ENCODE peak calls at places on chromosomes 13 and 19, in five cellular contexts. W is breast epithelium, P is dorsolateral prefrontal cortex, M is cardiac muscle cell, C is Peyer's patch. F is an unnamed sample.

GRCh38 chr19:5753743-5754142 is 30.8 kb downstream of the PRR22 start:
- DNase-seq in C (no peak), M (no peak), P (no peak), W (no peak), F (no peak)

GRCh38 chr13:22278336-22278929 is 607.6 kb downstream of the FGF9 start:
- DNase-seq in M (peak), C (no peak), P (peak), W (peak), F (no peak)

GRCh38 chr13:20119960-20120359 is 40.9 kb downstream of the GJA3 start:
- DNase-seq in P (no peak), C (no peak), W (no peak), M (no peak), F (no peak)

GRCh38 chr19:32465176-32465575 is 59.6 kb downstream of the DPY19L3 start:
- DNase-seq in M (no peak), W (no peak), P (no peak), C (no peak), F (no peak)

GRCh38 chr13:50393641-50394040 is 378.4 kb downstream of the KCNRG start:
- DNase-seq in W (no peak), C (no peak), M (peak), P (no peak), F (peak)

GRCh38 chr13:29418026-29418425 is 177.5 kb downstream of the SLC7A1 start:
- DNase-seq in M (no peak), W (no peak), P (no peak), C (no peak), F (no peak)

GRCh38 chr13:77026255-77026782 is 640 bp downstream of the FBXL3 start:
- DNase-seq in W (peak), P (peak), C (peak), M (peak), F (peak)

GRCh38 chr19:22595918-22596341 is 38.2 kb upstream of the ZNF492 start:
- DNase-seq in P (peak), M (no peak), W (peak), C (no peak), F (no peak)

GRCh38 chr19:7975037-7975436 is 30.4 kb downstream of the ELAVL1 start:
- DNase-seq in P (peak), M (no peak), C (no peak), W (no peak), F (no peak)

GRCh38 chr19:17794731-17795494 is at the start of gene B3GNT3:
- DNase-seq in C (peak), P (no peak), W (peak), M (peak), F (peak)

GRCh38 chr13:21034602-21035190 is 26.7 kb downstream of the LATS2 start:
- DNase-seq in W (no peak), P (no peak), C (no peak), M (peak), F (no peak)

GRCh38 chr19:31319465-31319864 is 29.8 kb downstream of the TSHZ3 start:
- DNase-seq in W (no peak), M (no peak), C (no peak), P (no peak), F (no peak)

GRCh38 chr13:72504026-72504925 is 223.2 kb downstream of the MZT1 start:
- DNase-seq in W (no peak), M (no peak), P (no peak), C (no peak), F (peak)

GRCh38 chr13:111239754-111240670 is 80.4 kb upstream of the TEX29 start:
- DNase-seq in W (no peak), C (no peak), M (no peak), P (no peak), F (no peak)

GRCh38 chr19:56141416-56141992 is 417 bp downstream of the ZNF444 start:
- DNase-seq in W (no peak), C (no peak), M (no peak), P (no peak), F (peak)

GRCh38 chr19:33429891-33430673 is 56.6 kb downstream of the CEBPG start:
- DNase-seq in W (no peak), C (no peak), P (peak), M (no peak), F (no peak)

GRCh38 chr13:49082653-49083536 is 107.2 kb downstream of the FNDC3A start:
- DNase-seq in M (peak), P (no peak), W (no peak), C (no peak), F (peak)

GRCh38 chr13:76992548-76993001 is 694 bp downstream of the CLN5 start:
- DNase-seq in W (peak), C (peak), P (peak), M (peak), F (peak)

GRCh38 chr19:19554074-19555023 is 16.3 kb downstream of the CILP2 start:
- DNase-seq in W (no peak), M (peak), P (no peak), C (no peak), F (peak)

GRCh38 chr19:38270587-38271167 is 6.3 kb downstream of the SPINT2 start:
- DNase-seq in M (no peak), W (no peak), C (no peak), P (no peak), F (peak)

GRCh38 chr19:12293771-12294307 is 844 bp downstream of the ZNF44 start:
- DNase-seq in M (peak), P (peak), W (peak), C (peak), F (peak)

GRCh38 chr19:50486823-50487515 is 10.3 kb upstream of the GARIN5A start:
- DNase-seq in P (no peak), C (peak), W (no peak), M (peak), F (no peak)

GRCh38 chr13:69496951-69497350 is 610.7 kb upstream of the ATXN8OS start:
- DNase-seq in M (no peak), P (no peak), W (no peak), C (no peak), F (no peak)

GRCh38 chr19:10193666-10194499 is 870 bp downstream of the DNMT1 start:
- DNase-seq in M (peak), P (no peak), C (peak), W (no peak), F (peak)

GRCh38 chr19:3642987-3643386 is 16.4 kb upstream of the CACTIN start:
- DNase-seq in P (no peak), C (no peak), M (no peak), W (no peak), F (peak)

GRCh38 chr13:73056054-73056962 is 2.5 kb upstream of the KLF5 start:
- DNase-seq in M (peak), C (no peak), W (no peak), P (no peak), F (peak)

GRCh38 chr19:30857966-30858490 is 485.8 kb downstream of the ZNF536 start:
- DNase-seq in C (no peak), P (no peak), M (no peak), W (no peak), F (no peak)

GRCh38 chr19:36963262-36963661 is 47.1 kb downstream of the ZNF568 start:
- DNase-seq in C (no peak), M (no peak), P (no peak), W (no peak), F (no peak)

GRCh38 chr13:71935166-71935840 is 68.3 kb upstream of the DACH1 start:
- DNase-seq in P (no peak), C (no peak), M (no peak), W (no peak), F (no peak)

GRCh38 chr13:102757006-102757405 is 16.6 kb downstream of the TEX30 start:
- DNase-seq in M (no peak), C (no peak), W (no peak), P (no peak), F (no peak)

GRCh38 chr19:3357731-3358391 is 8.5 kb upstream of the NFIC start:
- DNase-seq in M (no peak), P (no peak), C (no peak), W (no peak), F (no peak)

GRCh38 chr13:59750860-59751259 is 412.9 kb downstream of the DIAPH3 start:
- DNase-seq in W (no peak), C (no peak), P (peak), M (peak), F (peak)

GRCh38 chr13:49559006-49559405 is 26.4 kb downstream of the RCBTB1 start:
- DNase-seq in C (no peak), M (no peak), P (no peak), W (no peak), F (no peak)

GRCh38 chr19:43316591-43317319 is 36.7 kb upstream of the CD177 start:
- DNase-seq in P (no peak), M (peak), C (no peak), W (no peak), F (peak)

GRCh38 chr13:111177803-111178389 is 62.8 kb downstream of the ARHGEF7 start:
- DNase-seq in P (no peak), C (no peak), W (no peak), M (peak), F (peak)

GRCh38 chr13:25881946-25882574 is 169.8 kb downstream of the SHISA2 start:
- DNase-seq in W (no peak), P (no peak), M (peak), C (no peak), F (peak)

GRCh38 chr13:101149735-101150380 is 266.4 kb downstream of the NALCN start:
- DNase-seq in C (no peak), W (no peak), M (peak), P (no peak), F (peak)

GRCh38 chr19:35006342-35006998 is 6.3 kb downstream of the GRAMD1A start:
- DNase-seq in W (no peak), M (peak), P (no peak), C (peak), F (peak)

GRCh38 chr19:41883821-41884733 is 1.1 kb downstream of the ARHGEF1 start:
- DNase-seq in W (peak), M (peak), C (peak), P (peak), F (peak)

GRCh38 chr19:41889896-41890295 is 6.9 kb downstream of the ARHGEF1 start:
- DNase-seq in M (no peak), P (no peak), C (no peak), W (no peak), F (no peak)

GRCh38 chr19:41886761-41887710 is 4.1 kb downstream of the ARHGEF1 start:
- DNase-seq in W (no peak), P (no peak), C (no peak), M (no peak), F (no peak)

GRCh38 chr19:41888926-41889325 is 5.9 kb downstream of the ARHGEF1 start:
- DNase-seq in P (no peak), C (no peak), W (no peak), M (no peak), F (no peak)

GRCh38 chr19:41887711-41888382 is 4.9 kb downstream of the ARHGEF1 start:
- DNase-seq in P (peak), C (peak), W (peak), M (peak), F (no peak)
- H3K4me3 ChIP-seq in P (peak), C (peak), W (peak), M (no peak), F (no peak)

GRCh38 chr13:80515296-80515695 is 174.4 kb upstream of the SPRY2 start:
- DNase-seq in C (no peak), M (no peak), P (no peak), W (no peak), F (no peak)
- H3K4me3 ChIP-seq in C (no peak), M (no peak), P (no peak), W (no peak), F (no peak)

GRCh38 chr13:98761979-98762616 is 9.6 kb upstream of the SLC15A1 start:
- DNase-seq in M (no peak), P (no peak), W (no peak), C (no peak), F (no peak)

GRCh38 chr13:98766120-98766519 is 13.6 kb upstream of the SLC15A1 start:
- DNase-seq in M (no peak), P (no peak), W (no peak), C (no peak), F (no peak)

GRCh38 chr13:98766716-98767115 is 14.2 kb upstream of the SLC15A1 start:
- DNase-seq in C (no peak), M (no peak), P (no peak), W (no peak), F (no peak)

GRCh38 chr13:98755729-98756128 is 3.3 kb upstream of the SLC15A1 start:
- DNase-seq in C (no peak), P (no peak), M (no peak), W (no peak), F (no peak)

DNA sequence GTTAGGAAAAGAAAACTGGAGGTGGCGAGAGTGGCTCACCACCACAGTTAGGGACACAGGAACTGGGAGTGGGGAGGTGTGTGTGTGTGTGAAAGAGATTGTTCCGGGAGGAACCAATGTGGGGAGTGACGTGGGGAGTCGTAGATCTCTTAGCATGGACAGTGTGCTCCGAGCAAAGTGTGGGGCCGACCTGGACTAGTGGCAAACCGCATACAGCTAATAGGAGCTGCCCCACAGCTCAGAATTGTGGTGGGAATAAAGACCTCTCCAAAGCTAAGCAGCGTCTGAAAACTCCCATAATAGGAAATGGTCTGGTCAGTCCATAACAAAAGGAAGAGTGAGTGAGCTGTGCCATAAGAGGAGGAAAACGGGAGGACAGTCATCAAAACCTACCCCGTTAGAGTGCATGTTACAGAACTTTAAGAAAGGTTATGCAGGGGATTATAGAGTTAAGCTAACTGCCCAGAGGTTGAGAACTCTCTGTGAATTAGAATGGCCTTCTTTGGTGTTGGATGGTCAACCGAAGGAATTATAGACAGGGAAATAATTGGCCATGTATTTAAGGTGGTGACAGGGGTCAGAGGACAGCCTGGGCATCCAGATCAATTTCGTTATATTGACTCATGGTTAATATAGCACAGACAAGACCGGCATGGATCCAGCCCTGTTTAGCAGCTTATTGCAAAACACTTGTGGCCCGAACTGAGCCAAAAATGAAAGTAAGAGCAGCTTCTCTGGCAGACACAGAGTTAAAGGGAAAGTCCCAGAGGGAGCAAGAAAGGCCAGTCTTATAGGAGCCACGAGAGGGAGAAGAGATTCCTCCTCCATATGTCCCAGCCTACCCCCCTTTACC is 8.9 kb upstream of the SLC15A1 start:
- DNase-seq in C (no peak), P (no peak), W (no peak), M (peak), F (peak)
- H3K4me3 ChIP-seq in C (peak), P (no peak), W (peak), M (no peak), F (peak)

GRCh38 chr19:29663861-29664752 is 1.2 kb upstream of the PLEKHF1 start:
- DNase-seq in M (no peak), W (peak), P (no peak), C (no peak), F (peak)
- H3K4me3 ChIP-seq in M (no peak), W (peak), P (no peak), C (no peak), F (peak)

GRCh38 chr19:57231686-57232085 is 863 bp downstream of the AURKC start:
- DNase-seq in P (no peak), M (no peak), C (no peak), W (no peak), F (no peak)
- H3K4me3 ChIP-seq in P (no peak), M (no peak), C (no peak), W (no peak), F (no peak)

GRCh38 chr19:14149011-14149410 is 12.6 kb upstream of the ASF1B start:
- DNase-seq in W (no peak), C (peak), P (no peak), M (no peak), F (no peak)
- H3K4me3 ChIP-seq in W (peak), C (no peak), P (no peak), M (no peak), F (peak)

GRCh38 chr13:41313117-41313516 is 2.0 kb downstream of the NAA16 start:
- DNase-seq in C (no peak), P (no peak), W (no peak), M (no peak), F (no peak)
- H3K4me3 ChIP-seq in C (no peak), P (peak), W (peak), M (peak), F (peak)

F was measured in adipocyte.